ENCODE peak calls at places on chromosome 9, in eight cellular contexts. One of them, this sample, is unnamed.

GRCh38 chr9:89022071-89022721 is 30.9 kb downstream of the S1PR3 start:
- DNase-seq in spleen: no peak
- DNase-seq in pancreas: no peak
- DNase-seq in GM23338: peak; percentile 23
- DNase-seq in dorsolateral prefrontal cortex: no peak
- DNase-seq in left ventricle myocardium inferior: no peak
- DNase-seq in Panc1: no peak
- DNase-seq in stomach: peak; percentile 86
- DNase-seq in this sample: peak; percentile 92

GRCh38 chr9:87581513-87581912 is 83.8 kb downstream of the DAPK1 start:
- DNase-seq in stomach: no peak
- DNase-seq in left ventricle myocardium inferior: no peak
- DNase-seq in pancreas: no peak
- DNase-seq in GM23338: no peak
- DNase-seq in Panc1: no peak
- DNase-seq in dorsolateral prefrontal cortex: no peak
- DNase-seq in spleen: no peak
- DNase-seq in this sample: no peak

GRCh38 chr9:20640331-20641187 is 18.3 kb upstream of the MLLT3 start:
- DNase-seq in stomach: peak; percentile 68
- DNase-seq in spleen: peak; percentile 91
- DNase-seq in pancreas: peak; percentile 80
- DNase-seq in dorsolateral prefrontal cortex: peak; percentile 87
- DNase-seq in GM23338: no peak
- DNase-seq in Panc1: no peak
- DNase-seq in left ventricle myocardium inferior: peak; percentile 65
- DNase-seq in this sample: no peak

GRCh38 chr9:3360245-3360644 is 165.6 kb downstream of the RFX3 start:
- DNase-seq in spleen: no peak
- DNase-seq in dorsolateral prefrontal cortex: no peak
- DNase-seq in GM23338: no peak
- DNase-seq in stomach: no peak
- DNase-seq in left ventricle myocardium inferior: no peak
- DNase-seq in pancreas: no peak
- DNase-seq in Panc1: no peak
- DNase-seq in this sample: no peak

GRCh38 chr9:121325387-121325786 is 44.7 kb downstream of the STOM start:
- DNase-seq in dorsolateral prefrontal cortex: no peak
- DNase-seq in Panc1: no peak
- DNase-seq in GM23338: no peak
- DNase-seq in stomach: no peak
- DNase-seq in pancreas: no peak
- DNase-seq in left ventricle myocardium inferior: no peak
- DNase-seq in spleen: no peak
- DNase-seq in this sample: no peak

GRCh38 chr9:113558632-113559502 is 95.3 kb downstream of the RGS3 start:
- DNase-seq in dorsolateral prefrontal cortex: peak; percentile 51
- DNase-seq in stomach: peak; percentile 87
- DNase-seq in pancreas: peak; percentile 97
- DNase-seq in Panc1: no peak
- DNase-seq in spleen: peak; percentile 86
- DNase-seq in GM23338: no peak
- DNase-seq in left ventricle myocardium inferior: peak; percentile 88
- DNase-seq in this sample: peak; percentile 61

GRCh38 chr9:72363908-72364678 is 915 bp downstream of the ZFAND5 start:
- DNase-seq in spleen: peak; percentile 95
- DNase-seq in dorsolateral prefrontal cortex: peak; percentile 75
- DNase-seq in pancreas: peak; percentile 89
- DNase-seq in left ventricle myocardium inferior: peak; percentile 81
- DNase-seq in GM23338: peak; percentile 47
- DNase-seq in Panc1: no peak
- DNase-seq in stomach: peak; percentile 68
- DNase-seq in this sample: peak; percentile 58

GRCh38 chr9:81078555-81078954 is 610.8 kb downstream of the TLE1 start:
- DNase-seq in Panc1: no peak
- DNase-seq in pancreas: no peak
- DNase-seq in dorsolateral prefrontal cortex: no peak
- DNase-seq in spleen: no peak
- DNase-seq in GM23338: no peak
- DNase-seq in left ventricle myocardium inferior: no peak
- DNase-seq in stomach: no peak
- DNase-seq in this sample: no peak

GRCh38 chr9:120439147-120439546 is 140.8 kb downstream of the CDK5RAP2 start:
- DNase-seq in stomach: no peak
- DNase-seq in pancreas: no peak
- DNase-seq in Panc1: no peak
- DNase-seq in GM23338: peak; percentile 75
- DNase-seq in left ventricle myocardium inferior: no peak
- DNase-seq in spleen: no peak
- DNase-seq in dorsolateral prefrontal cortex: no peak
- DNase-seq in this sample: no peak

GRCh38 chr9:92671323-92671722 is 1.4 kb upstream of the IPPK start:
- DNase-seq in Panc1: no peak
- DNase-seq in pancreas: no peak
- DNase-seq in left ventricle myocardium inferior: peak; percentile 47
- DNase-seq in dorsolateral prefrontal cortex: no peak
- DNase-seq in stomach: no peak
- DNase-seq in spleen: no peak
- DNase-seq in GM23338: peak; percentile 40
- DNase-seq in this sample: no peak

GRCh38 chr9:108709922-108710321 is 145.9 kb downstream of the ACTL7B start:
- DNase-seq in GM23338: no peak
- DNase-seq in pancreas: no peak
- DNase-seq in dorsolateral prefrontal cortex: no peak
- DNase-seq in Panc1: no peak
- DNase-seq in left ventricle myocardium inferior: no peak
- DNase-seq in stomach: no peak
- DNase-seq in spleen: no peak
- DNase-seq in this sample: no peak

GRCh38 chr9:23611874-23612273 is 214.2 kb downstream of the ELAVL2 start:
- DNase-seq in Panc1: no peak
- DNase-seq in dorsolateral prefrontal cortex: no peak
- DNase-seq in GM23338: no peak
- DNase-seq in pancreas: no peak
- DNase-seq in left ventricle myocardium inferior: no peak
- DNase-seq in spleen: no peak
- DNase-seq in stomach: no peak
- DNase-seq in this sample: no peak

GRCh38 chr9:77183581-77183980 is 6.2 kb downstream of the VPS13A start:
- DNase-seq in left ventricle myocardium inferior: no peak
- DNase-seq in Panc1: no peak
- DNase-seq in stomach: no peak
- DNase-seq in dorsolateral prefrontal cortex: no peak
- DNase-seq in pancreas: no peak
- DNase-seq in spleen: no peak
- DNase-seq in GM23338: no peak
- DNase-seq in this sample: no peak

GRCh38 chr9:16753256-16753655 is 117.2 kb downstream of the BNC2 start:
- DNase-seq in Panc1: no peak
- DNase-seq in dorsolateral prefrontal cortex: no peak
- DNase-seq in GM23338: no peak
- DNase-seq in left ventricle myocardium inferior: no peak
- DNase-seq in pancreas: no peak
- DNase-seq in stomach: no peak
- DNase-seq in spleen: no peak
- DNase-seq in this sample: no peak

GRCh38 chr9:118553465-118553864 is 815.8 kb downstream of the BRINP1 start:
- DNase-seq in pancreas: no peak
- DNase-seq in GM23338: no peak
- DNase-seq in spleen: no peak
- DNase-seq in Panc1: no peak
- DNase-seq in left ventricle myocardium inferior: no peak
- DNase-seq in stomach: no peak
- DNase-seq in dorsolateral prefrontal cortex: no peak
- DNase-seq in this sample: no peak

GRCh38 chr9:118563677-118564076 is 805.6 kb downstream of the BRINP1 start:
- DNase-seq in Panc1: no peak
- DNase-seq in pancreas: no peak
- DNase-seq in dorsolateral prefrontal cortex: no peak
- DNase-seq in spleen: no peak
- DNase-seq in stomach: no peak
- DNase-seq in GM23338: no peak
- DNase-seq in left ventricle myocardium inferior: no peak
- DNase-seq in this sample: no peak

GRCh38 chr9:118558891-118559290 is 810.3 kb downstream of the BRINP1 start:
- DNase-seq in GM23338: no peak
- DNase-seq in dorsolateral prefrontal cortex: no peak
- DNase-seq in stomach: no peak
- DNase-seq in pancreas: no peak
- DNase-seq in spleen: no peak
- DNase-seq in Panc1: no peak
- DNase-seq in left ventricle myocardium inferior: no peak
- DNase-seq in this sample: no peak

GRCh38 chr9:118554987-118555386 is 814.2 kb downstream of the BRINP1 start:
- DNase-seq in spleen: no peak
- DNase-seq in GM23338: no peak
- DNase-seq in Panc1: no peak
- DNase-seq in left ventricle myocardium inferior: no peak
- DNase-seq in dorsolateral prefrontal cortex: no peak
- DNase-seq in pancreas: no peak
- DNase-seq in stomach: no peak
- DNase-seq in this sample: no peak

GRCh38 chr9:118558026-118558425 is 811.2 kb downstream of the BRINP1 start:
- DNase-seq in stomach: no peak
- DNase-seq in spleen: no peak
- DNase-seq in GM23338: no peak
- DNase-seq in pancreas: no peak
- DNase-seq in Panc1: no peak
- DNase-seq in dorsolateral prefrontal cortex: no peak
- DNase-seq in left ventricle myocardium inferior: no peak
- DNase-seq in this sample: no peak
- H3K4me3 ChIP-seq in stomach: no peak overlapping the region
- H3K4me3 ChIP-seq in spleen: no peak overlapping the region
- H3K4me3 ChIP-seq in GM23338: no peak overlapping the region
- H3K4me3 ChIP-seq in pancreas: no peak overlapping the region
- H3K4me3 ChIP-seq in Panc1: no peak overlapping the region
- H3K4me3 ChIP-seq in dorsolateral prefrontal cortex: no peak overlapping the region
- H3K4me3 ChIP-seq in left ventricle myocardium inferior: no peak overlapping the region
- H3K4me3 ChIP-seq in this sample: no peak overlapping the region

GRCh38 chr9:12735669-12736068 is 39.2 kb upstream of the LURAP1L start:
- DNase-seq in stomach: no peak
- DNase-seq in Panc1: no peak
- DNase-seq in left ventricle myocardium inferior: no peak
- DNase-seq in pancreas: no peak
- DNase-seq in spleen: no peak
- DNase-seq in GM23338: no peak
- DNase-seq in dorsolateral prefrontal cortex: no peak
- DNase-seq in this sample: no peak
- H3K27ac ChIP-seq in stomach: no peak overlapping the region
- H3K27ac ChIP-seq in Panc1: no peak overlapping the region
- H3K27ac ChIP-seq in left ventricle myocardium inferior: peak overlapping the region; percentile 30
- H3K27ac ChIP-seq in pancreas: no peak overlapping the region
- H3K27ac ChIP-seq in spleen: no peak overlapping the region
- H3K27ac ChIP-seq in GM23338: no peak overlapping the region
- H3K27ac ChIP-seq in dorsolateral prefrontal cortex: no peak overlapping the region
- H3K27ac ChIP-seq in this sample: no peak overlapping the region

DNA sequence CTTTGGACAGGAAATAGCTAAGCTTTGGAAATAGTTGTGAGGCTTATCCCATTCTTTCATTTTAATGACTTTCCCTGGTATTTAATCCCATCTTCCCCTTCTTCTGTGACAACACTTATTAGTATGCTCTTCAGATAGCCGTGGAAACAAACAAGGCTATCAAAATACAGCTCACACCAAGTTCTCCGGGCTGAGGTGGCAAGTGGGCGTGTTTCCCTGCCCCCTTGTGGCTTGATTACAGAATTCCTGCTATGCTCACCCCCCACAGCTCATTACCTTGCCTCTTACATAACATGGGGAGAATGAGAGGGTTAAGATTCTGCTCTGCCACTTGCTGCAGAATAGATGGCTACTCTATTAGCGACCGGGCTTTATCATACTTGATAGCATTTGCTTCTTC is 437.1 kb upstream of the TLE4 start:
- DNase-seq in stomach: no peak
- DNase-seq in pancreas: no peak
- DNase-seq in Panc1: no peak
- DNase-seq in left ventricle myocardium inferior: no peak
- DNase-seq in spleen: no peak
- DNase-seq in dorsolateral prefrontal cortex: no peak
- DNase-seq in GM23338: peak; percentile 81
- DNase-seq in this sample: no peak
- TF ChIP-seq CTCF in stomach: no peak
- TF ChIP-seq CTCF in pancreas: no peak
- TF ChIP-seq CTCF in Panc1: peak; percentile 5
- TF ChIP-seq CTCF in left ventricle myocardium inferior: no peak
- TF ChIP-seq CTCF in spleen: no peak
- TF ChIP-seq CTCF in dorsolateral prefrontal cortex: no peak
- TF ChIP-seq CTCF in GM23338: peak; percentile 65
- TF ChIP-seq CTCF in this sample: no peak

GRCh38 chr9:105416840-105417239 is 31.0 kb upstream of the FSD1L start:
- DNase-seq in Panc1: no peak
- DNase-seq in stomach: no peak
- DNase-seq in dorsolateral prefrontal cortex: no peak
- DNase-seq in spleen: no peak
- DNase-seq in pancreas: no peak
- DNase-seq in left ventricle myocardium inferior: no peak
- DNase-seq in GM23338: no peak
- DNase-seq in this sample: no peak

GRCh38 chr9:105419981-105420597 is 27.7 kb upstream of the FSD1L start:
- DNase-seq in dorsolateral prefrontal cortex: no peak
- DNase-seq in GM23338: no peak
- DNase-seq in stomach: no peak
- DNase-seq in Panc1: no peak
- DNase-seq in left ventricle myocardium inferior: no peak
- DNase-seq in pancreas: no peak
- DNase-seq in spleen: no peak
- DNase-seq in this sample: no peak

GRCh38 chr9:105418588-105419108 is 29.2 kb upstream of the FSD1L start:
- DNase-seq in GM23338: no peak
- DNase-seq in left ventricle myocardium inferior: no peak
- DNase-seq in pancreas: no peak
- DNase-seq in stomach: no peak
- DNase-seq in dorsolateral prefrontal cortex: no peak
- DNase-seq in Panc1: no peak
- DNase-seq in spleen: no peak
- DNase-seq in this sample: no peak

GRCh38 chr9:105413486-105414068 is 34.3 kb upstream of the FSD1L start:
- DNase-seq in dorsolateral prefrontal cortex: no peak
- DNase-seq in stomach: no peak
- DNase-seq in pancreas: no peak
- DNase-seq in left ventricle myocardium inferior: no peak
- DNase-seq in Panc1: no peak
- DNase-seq in spleen: no peak
- DNase-seq in GM23338: peak; percentile 44
- DNase-seq in this sample: no peak

DNA sequence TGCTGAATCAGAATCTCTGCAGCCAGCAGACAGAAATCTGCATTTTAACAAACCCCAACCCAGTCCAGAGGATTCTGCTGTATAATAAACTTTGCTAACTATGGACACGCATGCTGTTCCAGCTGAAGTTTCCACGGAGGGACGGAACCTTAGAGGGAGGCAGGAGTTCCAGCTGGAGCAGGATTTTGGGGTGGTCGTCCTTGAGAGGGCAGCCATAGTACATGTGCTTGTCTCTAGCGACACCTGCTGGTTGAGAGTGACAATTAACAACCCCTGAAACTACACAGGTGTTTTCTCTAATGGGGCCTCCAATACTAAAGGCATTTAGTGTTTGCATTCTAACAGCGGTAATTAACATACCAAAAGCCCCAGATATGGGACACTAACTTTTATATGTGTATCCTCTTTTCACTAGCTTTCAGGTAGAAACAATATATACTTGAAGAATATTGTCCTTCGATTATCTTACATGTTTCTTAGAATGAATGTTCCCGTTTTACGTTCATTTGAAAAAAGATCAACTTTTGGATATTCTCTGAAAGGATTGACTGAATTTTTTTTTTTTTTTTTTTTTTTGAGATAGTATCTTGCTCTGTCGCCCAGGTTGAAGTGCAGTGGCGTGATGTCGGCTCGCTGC is 32.4 kb upstream of the FSD1L start:
- DNase-seq in stomach: peak; percentile 59
- DNase-seq in GM23338: peak; percentile 90
- DNase-seq in Panc1: peak; percentile 45
- DNase-seq in pancreas: no peak
- DNase-seq in spleen: no peak
- DNase-seq in dorsolateral prefrontal cortex: peak; percentile 53
- DNase-seq in left ventricle myocardium inferior: no peak
- DNase-seq in this sample: peak; percentile 45
- H3K4me3 ChIP-seq in stomach: no peak overlapping the region
- H3K4me3 ChIP-seq in GM23338: peak overlapping the region; percentile 39
- H3K4me3 ChIP-seq in Panc1: no peak overlapping the region
- H3K4me3 ChIP-seq in pancreas: no peak overlapping the region
- H3K4me3 ChIP-seq in spleen: no peak overlapping the region
- H3K4me3 ChIP-seq in dorsolateral prefrontal cortex: peak overlapping the region; percentile 25
- H3K4me3 ChIP-seq in left ventricle myocardium inferior: no peak overlapping the region
- H3K4me3 ChIP-seq in this sample: no peak overlapping the region

This sample was measured in lung.